ENCODE peak calls at places on chromosomes 4 and X, in six cellular contexts. T is NCI-H345, F is mammary epithelial cell, H is A673, D is HFFc6, P is ascending aorta. I is an unnamed sample.

GRCh38 chrX:136259543-136259942 is 8.3 kb upstream of the MAP7D3 start:
- DNase-seq in T (no peak), F (no peak), H (no peak), D (peak; percentile 24), P (no peak), I (no peak)

GRCh38 chr4:139568206-139568969 is 12.4 kb upstream of the SETD7 start:
- DNase-seq in T (no peak), F (peak; percentile 70), H (no peak), D (no peak), P (no peak), I (no peak)

GRCh38 chr4:173343832-173344397 is 9.8 kb upstream of the HMGB2 start:
- DNase-seq in T (no peak), F (no peak), H (no peak), D (no peak), P (no peak), I (no peak)

GRCh38 chr4:184958839-184959238 is 59.5 kb upstream of the HELT start:
- DNase-seq in T (no peak), F (no peak), H (no peak), D (no peak), P (no peak), I (no peak)

GRCh38 chr4:102143433-102143832 is 201.8 kb downstream of the SLC39A8 start:
- DNase-seq in T (no peak), F (no peak), H (peak; percentile 31), D (no peak), P (no peak), I (no peak)

GRCh38 chr4:20684852-20685763 is 15.2 kb upstream of the PACRGL start:
- DNase-seq in T (peak; percentile 34), F (no peak), H (peak; percentile 57), D (peak; percentile 12), P (no peak), I (peak; percentile 27)

GRCh38 chrX:37872303-37872655 is 24.9 kb upstream of the DYNLT3 start:
- DNase-seq in T (no peak), F (no peak), H (no peak), D (no peak), P (no peak), I (no peak)

GRCh38 chrX:46884799-46885198 is 27.4 kb upstream of the JADE3 start:
- DNase-seq in T (no peak), F (no peak), H (no peak), D (no peak), P (no peak), I (no peak)

GRCh38 chr4:57065730-57066482 is 44.3 kb downstream of the IGFBP7 start:
- DNase-seq in T (no peak), F (no peak), H (no peak), D (peak; percentile 15), P (no peak), I (no peak)

GRCh38 chr4:75146223-75146622 is 213.3 kb downstream of the PARM1 start:
- DNase-seq in T (no peak), F (no peak), H (no peak), D (no peak), P (no peak), I (no peak)

GRCh38 chr4:137063961-137064360 is 468.3 kb downstream of the PCDH18 start:
- DNase-seq in T (no peak), F (no peak), H (no peak), D (no peak), P (no peak), I (no peak)

GRCh38 chr4:112361181-112361791 is 64.1 kb downstream of the ALPK1 start:
- DNase-seq in T (peak; percentile 20), F (peak; percentile 57), H (peak; percentile 19), D (peak; percentile 1), P (no peak), I (no peak)

GRCh38 chr4:114286275-114286674 is 306.8 kb upstream of the ARSJ start:
- DNase-seq in T (no peak), F (no peak), H (no peak), D (peak; percentile 38), P (no peak), I (no peak)

GRCh38 chr4:162661913-162662312 is 498.1 kb upstream of the FSTL5 start:
- DNase-seq in T (no peak), F (no peak), H (no peak), D (no peak), P (no peak), I (no peak)

GRCh38 chr4:72846280-72847111 is 223.0 kb downstream of the COX18 start:
- DNase-seq in T (no peak), F (no peak), H (no peak), D (peak; percentile 8), P (no peak), I (no peak)

GRCh38 chrX:104922206-104922621 is 298.3 kb downstream of the TEX13A start:
- DNase-seq in T (peak; percentile 36), F (peak; percentile 58), H (peak; percentile 81), D (peak; percentile 62), P (peak; percentile 8), I (peak; percentile 24)

GRCh38 chrX:119870626-119871131 is 854 bp downstream of the RNF113A start:
- DNase-seq in T (peak; percentile 16), F (peak; percentile 3), H (peak; percentile 11), D (peak; percentile 0), P (no peak), I (no peak)

GRCh38 chr4:139843643-139844042 is 178.0 kb downstream of the MGST2 start:
- DNase-seq in T (no peak), F (no peak), H (no peak), D (no peak), P (no peak), I (no peak)

GRCh38 chrX:39202641-39203040 is 401.4 kb downstream of the MID1IP1 start:
- DNase-seq in T (no peak), F (no peak), H (no peak), D (no peak), P (no peak), I (no peak)